ENCODE peak calls at places on chromosomes 5 and 9, in eight cellular contexts. N, C, J, I, Z, H, Y and M are unnamed samples.

GRCh38 chr9:124483481-124483880 is 23.7 kb downstream of the NR5A1 start:
- DNase-seq in Z (no peak), H (no peak), I (no peak), J (no peak), C (no peak), N (no peak), Y (no peak), M (no peak)

GRCh38 chr5:67366256-67366655 is 169.7 kb upstream of the CD180 start:
- DNase-seq in Z (no peak), N (no peak), I (no peak), C (no peak), J (no peak), Y (no peak), H (no peak), M (no peak)

GRCh38 chr9:117000834-117001233 is 313.7 kb downstream of the TRIM32 start:
- DNase-seq in Y (no peak), N (no peak), Z (no peak), C (no peak), J (no peak), H (no peak), I (no peak), M (no peak)

GRCh38 chr5:1800470-1801060 is 642 bp upstream of the NDUFS6 start:
- DNase-seq in I (no peak), H (peak; percentile 37), Z (peak; percentile 24), N (no peak), J (no peak), C (no peak), Y (no peak), M (no peak)

GRCh38 chr9:19154135-19154612 is 26.9 kb upstream of the PLIN2 start:
- DNase-seq in Z (peak; percentile 100), Y (peak; percentile 52), H (no peak), N (no peak), I (peak; percentile 69), C (peak; percentile 71), J (no peak), M (no peak)

GRCh38 chr9:131578016-131578415 is 32.7 kb downstream of the PRRT1B start:
- DNase-seq in I (no peak), N (peak; percentile 41), Z (no peak), H (no peak), C (no peak), J (no peak), Y (no peak), M (no peak)

GRCh38 chr9:112493738-112494137 is 7.1 kb downstream of the KIAA1958 start:
- DNase-seq in J (no peak), I (no peak), H (no peak), C (no peak), Z (peak; percentile 6), N (no peak), Y (no peak), M (no peak)

GRCh38 chr5:175572922-175573321 is 84.9 kb upstream of the HRH2 start:
- DNase-seq in Y (peak; percentile 44), C (no peak), Z (peak; percentile 55), J (no peak), I (peak; percentile 51), H (no peak), N (peak; percentile 22), M (peak; percentile 55)

GRCh38 chr9:34664281-34665108 is 2.0 kb upstream of the CCL27 start:
- DNase-seq in C (peak; percentile 57), J (peak; percentile 75), Y (peak; percentile 56), H (peak; percentile 81), Z (peak; percentile 84), I (peak; percentile 92), N (peak; percentile 97), M (peak; percentile 63)

GRCh38 chr5:52870448-52870847 is 82.7 kb downstream of the ITGA1 start:
- DNase-seq in C (no peak), H (no peak), Y (peak; percentile 35), Z (peak; percentile 50), J (no peak), N (no peak), I (peak; percentile 67), M (peak; percentile 72)

GRCh38 chr5:1104327-1105006 is 7.4 kb downstream of the SLC12A7 start:
- DNase-seq in C (no peak), H (peak; percentile 30), J (no peak), Y (no peak), Z (no peak), N (no peak), I (no peak), M (no peak)

GRCh38 chr9:96350866-96351265 is 32.6 kb downstream of the SLC35D2 start:
- DNase-seq in H (no peak), C (no peak), J (no peak), I (no peak), N (no peak), Z (no peak), Y (no peak), M (no peak)

GRCh38 chr5:169648725-169649124 is 11.7 kb downstream of the DOCK2 start:
- DNase-seq in Z (peak; percentile 43), H (no peak), J (no peak), N (peak; percentile 60), Y (peak; percentile 15), I (no peak), C (no peak), M (no peak)

GRCh38 chr5:169649486-169649885 is 12.4 kb downstream of the DOCK2 start:
- DNase-seq in N (no peak), C (no peak), H (no peak), Y (no peak), I (no peak), J (no peak), Z (no peak), M (no peak)

GRCh38 chr5:169652057-169652456 is 15.0 kb downstream of the DOCK2 start:
- DNase-seq in J (no peak), H (no peak), Z (no peak), I (no peak), N (no peak), Y (no peak), C (no peak), M (no peak)

GRCh38 chr5:169651526-169651925 is 14.5 kb downstream of the DOCK2 start:
- DNase-seq in Z (peak; percentile 70), N (no peak), H (no peak), J (no peak), C (no peak), I (no peak), Y (no peak), M (no peak)

DNA sequence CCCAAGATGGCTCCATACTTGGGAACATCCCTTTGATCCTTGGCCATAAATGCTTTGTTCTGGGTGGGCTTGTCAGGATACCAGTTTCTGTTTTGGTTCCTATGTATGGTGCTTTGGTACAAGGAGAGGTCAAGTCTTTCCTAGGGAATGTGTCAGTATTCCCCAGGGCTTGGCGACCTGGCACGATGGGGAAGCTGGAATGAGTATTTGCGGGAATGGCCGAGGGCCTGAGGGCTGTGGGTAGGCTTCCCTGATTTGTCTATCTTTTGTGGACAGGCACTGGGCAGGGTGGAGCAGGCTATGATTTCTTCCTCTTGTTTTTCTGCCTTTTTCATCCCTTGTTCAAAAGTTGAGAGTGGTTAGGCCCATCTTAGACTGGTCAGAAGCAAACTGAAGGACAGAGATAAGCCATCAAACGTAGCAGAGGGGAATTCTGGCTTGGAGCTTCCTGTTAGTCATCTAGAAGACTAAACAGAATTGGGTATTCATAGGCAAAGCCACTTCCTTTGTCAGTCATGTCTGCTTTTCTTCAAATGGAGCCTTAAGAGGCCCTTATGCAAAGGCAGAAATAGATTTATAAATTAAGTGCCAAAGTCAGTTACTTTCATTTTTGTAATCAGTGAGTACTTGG is 13.7 kb downstream of the DOCK2 start:
- DNase-seq in I (no peak), C (peak; percentile 21), Z (peak; percentile 76), J (no peak), H (no peak), N (no peak), Y (peak; percentile 63), M (peak; percentile 55)
- H3K4me1 ChIP-seq in I (no peaks in the 10 kb centered on the region), C (peaks cover 44% of the 10 kb centered on the region), Z (no peaks in the 10 kb centered on the region), J (no peaks in the 10 kb centered on the region), H (peaks cover 84% of the 10 kb centered on the region), N (peaks cover 3% of the 10 kb centered on the region), Y (peaks cover 18% of the 10 kb centered on the region), M (peaks cover 12% of the 10 kb centered on the region)

GRCh38 chr9:77953590-77953989 is 78.0 kb downstream of the GNAQ start:
- DNase-seq in H (no peak), J (no peak), N (no peak), C (no peak), I (no peak), Z (no peak), Y (no peak), M (no peak)
- H3K27ac ChIP-seq in H (no peak overlapping the region), J (no peak overlapping the region), N (no peak overlapping the region), C (peak overlapping the region; percentile 40), I (peak overlapping the region; percentile 47), Z (peak overlapping the region; percentile 29), Y (no peak overlapping the region), M (no peak overlapping the region)

DNA sequence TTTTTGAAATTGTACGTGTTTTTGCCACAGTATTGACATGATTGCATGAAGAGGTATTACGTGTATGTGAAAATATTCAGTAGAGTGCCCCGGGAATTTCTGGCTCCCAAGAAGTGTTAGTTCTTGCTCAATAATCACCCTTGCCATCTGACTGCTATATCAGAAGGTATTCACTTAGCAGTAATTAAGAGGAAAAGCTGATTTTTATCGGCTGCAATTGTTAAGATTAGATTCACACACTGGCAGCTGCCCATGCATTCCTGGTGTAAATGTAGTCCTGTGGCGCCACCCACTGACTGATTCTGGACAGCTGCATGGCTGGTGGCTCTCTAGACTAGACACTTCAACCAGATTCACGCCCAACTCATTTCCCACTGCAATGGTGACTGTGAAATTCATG is 440.0 kb upstream of the ADAMTS16 start:
- DNase-seq in C (peak; percentile 14), N (peak; percentile 93), H (no peak), J (no peak), I (no peak), Y (peak; percentile 64), Z (peak; percentile 4), M (peak; percentile 32)
- TF ChIP-seq CTCF in C (peak; percentile 26), N (peak; percentile 92), H (no peak), J (no peak), I (no peak), Y (peak; percentile 79), Z (peak; percentile 5), M (peak; percentile 77)

GRCh38 chr5:119344231-119344630 is 11.6 kb upstream of the TNFAIP8 start:
- DNase-seq in H (no peak), Z (no peak), N (no peak), Y (no peak), C (no peak), J (no peak), I (no peak), M (no peak)
- H3K4me1 ChIP-seq in H (peaks cover 96% of the 10 kb centered on the region), Z (peaks cover 32% of the 10 kb centered on the region), N (peaks cover 22% of the 10 kb centered on the region), Y (no peaks in the 10 kb centered on the region), C (peaks cover 40% of the 10 kb centered on the region), J (no peaks in the 10 kb centered on the region), I (no peaks in the 10 kb centered on the region), M (no peaks in the 10 kb centered on the region)

DNA sequence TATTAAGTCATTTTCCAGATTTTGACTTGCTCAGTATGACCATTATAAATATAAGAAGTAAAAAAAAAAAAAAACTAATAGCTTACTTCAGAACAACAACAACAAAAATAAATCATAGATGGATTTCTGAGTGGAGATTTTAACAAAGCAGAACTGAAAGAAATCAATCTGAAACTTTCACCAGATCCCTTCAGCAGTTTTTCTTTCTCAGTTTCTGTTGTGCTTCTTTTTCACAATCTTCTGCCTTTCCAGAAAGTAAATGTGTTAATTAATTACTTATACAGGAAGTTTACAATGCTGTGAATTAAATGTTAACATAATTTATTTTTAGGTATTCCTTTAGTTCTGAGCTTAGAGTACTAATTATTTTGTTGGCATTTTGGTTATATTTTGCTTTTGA is 73.5 kb downstream of the CHSY3 start:
- DNase-seq in J (no peak), C (no peak), N (no peak), I (no peak), Z (no peak), H (no peak), Y (no peak), M (no peak)
- H3K27ac ChIP-seq in J (no peak overlapping the region), C (no peak overlapping the region), N (no peak overlapping the region), I (no peak overlapping the region), Z (no peak overlapping the region), H (no peak overlapping the region), Y (no peak overlapping the region), M (no peak overlapping the region)